ENCODE peak calls at places on chromosomes 11 and 22, in eight cellular contexts. Y is globus pallidus; P is fibroblast of lung; U is H9; L is activated T-cell treated with anti-CD3 and anti-CD28 coated beads for 1 hour; M is EL; V is effector memory CD8-positive, alpha-beta T cell; I is GM04504. D is an unnamed sample.

GRCh38 chr22:32997295-32997694 is 60.9 kb downstream of the SYN3 start:
- DNase-seq in Y (no peak), P (no peak), U (no peak), L (no peak), M (no peak), V (no peak), I (no peak), D (no peak)

GRCh38 chr11:44348721-44349120 is 38.8 kb upstream of the ALX4 start:
- DNase-seq in Y (no peak), P (no peak), U (no peak), L (no peak), M (no peak), V (no peak), I (no peak), D (no peak)

GRCh38 chr11:115741376-115741775 is 237.2 kb upstream of the CADM1 start:
- DNase-seq in Y (no peak), P (no peak), U (no peak), L (no peak), M (no peak), V (no peak), I (no peak), D (no peak)

GRCh38 chr22:22600862-22601261 is 41.8 kb upstream of the PRAME start:
- DNase-seq in Y (no peak), P (no peak), U (no peak), L (no peak), M (no peak), V (no peak), I (no peak), D (no peak)

GRCh38 chr11:65649656-65650546 is 12.0 kb downstream of the SIPA1 start:
- DNase-seq in Y (no peak), P (no peak), U (no peak), L (no peak), M (no peak), V (no peak), I (no peak), D (no peak)

GRCh38 chr11:125082040-125082439 is 18.9 kb downstream of the SLC37A2 start:
- DNase-seq in Y (no peak), P (no peak), U (no peak), L (no peak), M (no peak), V (no peak), I (no peak), D (no peak)

GRCh38 chr11:6856871-6857270 is 6.0 kb upstream of the OR10A2 start:
- DNase-seq in Y (no peak), P (peak; percentile 0), U (no peak), L (no peak), M (peak; percentile 62), V (no peak), I (no peak), D (peak; percentile 16)

GRCh38 chr11:33687733-33688479 is 12.7 kb downstream of the C11orf91 start:
- DNase-seq in Y (peak; percentile 69), P (peak; percentile 58), U (no peak), L (no peak), M (peak; percentile 76), V (no peak), I (no peak), D (peak; percentile 86)

GRCh38 chr22:43114958-43115357 is 4.4 kb downstream of the BIK start:
- DNase-seq in Y (no peak), P (no peak), U (no peak), L (no peak), M (no peak), V (no peak), I (no peak), D (no peak)

GRCh38 chr22:49756656-49757055 is 71.0 kb downstream of the BRD1 start:
- DNase-seq in Y (no peak), P (no peak), U (no peak), L (no peak), M (no peak), V (no peak), I (no peak), D (no peak)

GRCh38 chr11:124470516-124471231 is 25.2 kb upstream of the OR8B8 start:
- DNase-seq in Y (no peak), P (no peak), U (no peak), L (no peak), M (no peak), V (no peak), I (no peak), D (peak; percentile 88)

GRCh38 chr11:76288166-76288978 is 82.1 kb upstream of the WNT11 start:
- DNase-seq in Y (no peak), P (no peak), U (no peak), L (no peak), M (no peak), V (no peak), I (no peak), D (no peak)

GRCh38 chr11:128852327-128853023 is 14.6 kb downstream of the KCNJ1 start:
- DNase-seq in Y (no peak), P (no peak), U (no peak), L (no peak), M (no peak), V (no peak), I (no peak), D (no peak)

GRCh38 chr22:41557401-41558240 is 3.2 kb upstream of the CSDC2 start:
- DNase-seq in Y (peak; percentile 62), P (peak; percentile 92), U (peak; percentile 58), L (no peak), M (peak; percentile 80), V (no peak), I (no peak), D (peak; percentile 94)

GRCh38 chr11:114440121-114440860 is 1.0 kb downstream of the REXO2 start:
- DNase-seq in Y (peak; percentile 43), P (peak; percentile 29), U (no peak), L (no peak), M (peak; percentile 38), V (no peak), I (no peak), D (peak; percentile 36)

D was measured in fibroblast of pulmonary artery.